ENCODE peak calls at places on chromosomes 16 and 17, in seven cellular contexts. V, M, G, P, F, W and H are unnamed samples.

GRCh38 chr16:65889533-65889966 is 476.9 kb upstream of the CDH5 start:
- DNase-seq in V (no peak), M (no peak), G (no peak), P (no peak), F (no peak), W (no peak), H (no peak)

GRCh38 chr17:69339937-69340336 is 13.0 kb upstream of the ABCA5 start:
- DNase-seq in V (no peak), M (no peak), G (no peak), P (no peak), F (no peak), W (no peak), H (no peak)

GRCh38 chr16:85579883-85580607 is 33.1 kb upstream of the GSE1 start:
- DNase-seq in V (no peak), M (no peak), G (no peak), P (no peak), F (no peak), W (no peak), H (no peak)

GRCh38 chr16:8110572-8111514 is 479.5 kb downstream of the TMEM114 start:
- DNase-seq in V (no peak), M (no peak), G (no peak), P (no peak), F (no peak), W (no peak), H (no peak)

GRCh38 chr17:68972119-68972704 is 17.0 kb upstream of the ABCA8 start:
- DNase-seq in V (no peak), M (no peak), G (no peak), P (no peak), F (no peak), W (no peak), H (peak; percentile 49)

GRCh38 chr16:2842340-2843000 is 12.4 kb downstream of the ZG16B start:
- DNase-seq in V (no peak), M (peak; percentile 43), G (peak; percentile 87), P (peak; percentile 65), F (peak; percentile 30), W (peak; percentile 50), H (peak; percentile 32)

GRCh38 chr16:67241008-67241900 is 6.0 kb downstream of the FHOD1 start:
- DNase-seq in V (peak; percentile 68), M (no peak), G (no peak), P (peak; percentile 85), F (peak; percentile 81), W (peak; percentile 91), H (peak; percentile 54)

GRCh38 chr17:37359682-37360188 is 16.1 kb upstream of the C17orf78 start:
- DNase-seq in V (no peak), M (no peak), G (no peak), P (no peak), F (no peak), W (no peak), H (peak; percentile 85)

GRCh38 chr16:4372578-4373355 is 1.1 kb downstream of the VASN start:
- DNase-seq in V (peak; percentile 68), M (no peak), G (no peak), P (no peak), F (peak; percentile 30), W (peak; percentile 54), H (peak; percentile 69)

GRCh38 chr17:40073454-40074174 is 10.8 kb downstream of the THRA start:
- DNase-seq in V (no peak), M (no peak), G (no peak), P (no peak), F (no peak), W (no peak), H (no peak)

GRCh38 chr17:40075216-40076100 is 12.7 kb downstream of the THRA start:
- DNase-seq in V (peak; percentile 91), M (peak; percentile 47), G (peak; percentile 69), P (peak; percentile 85), F (peak; percentile 85), W (peak; percentile 94), H (peak; percentile 83)

GRCh38 chr17:40074871-40075215 is 12.1 kb downstream of the THRA start:
- DNase-seq in V (no peak), M (no peak), G (no peak), P (no peak), F (no peak), W (no peak), H (no peak)

GRCh38 chr17:40072481-40073346 is 9.9 kb downstream of the THRA start:
- DNase-seq in V (no peak), M (no peak), G (no peak), P (peak; percentile 81), F (no peak), W (peak; percentile 83), H (no peak)

GRCh38 chr17:40074175-40074512 is 11.4 kb downstream of the THRA start:
- DNase-seq in V (no peak), M (no peak), G (no peak), P (peak; percentile 57), F (no peak), W (no peak), H (no peak)
- H3K4me1 ChIP-seq in V (peaks cover 84% of the 10 kb centered on the region), M (peaks cover 42% of the 10 kb centered on the region), G (peaks cover 44% of the 10 kb centered on the region), P (peaks cover 74% of the 10 kb centered on the region), F (peaks cover 89% of the 10 kb centered on the region), W (peaks cover 81% of the 10 kb centered on the region), H (peaks cover 52% of the 10 kb centered on the region)

DNA sequence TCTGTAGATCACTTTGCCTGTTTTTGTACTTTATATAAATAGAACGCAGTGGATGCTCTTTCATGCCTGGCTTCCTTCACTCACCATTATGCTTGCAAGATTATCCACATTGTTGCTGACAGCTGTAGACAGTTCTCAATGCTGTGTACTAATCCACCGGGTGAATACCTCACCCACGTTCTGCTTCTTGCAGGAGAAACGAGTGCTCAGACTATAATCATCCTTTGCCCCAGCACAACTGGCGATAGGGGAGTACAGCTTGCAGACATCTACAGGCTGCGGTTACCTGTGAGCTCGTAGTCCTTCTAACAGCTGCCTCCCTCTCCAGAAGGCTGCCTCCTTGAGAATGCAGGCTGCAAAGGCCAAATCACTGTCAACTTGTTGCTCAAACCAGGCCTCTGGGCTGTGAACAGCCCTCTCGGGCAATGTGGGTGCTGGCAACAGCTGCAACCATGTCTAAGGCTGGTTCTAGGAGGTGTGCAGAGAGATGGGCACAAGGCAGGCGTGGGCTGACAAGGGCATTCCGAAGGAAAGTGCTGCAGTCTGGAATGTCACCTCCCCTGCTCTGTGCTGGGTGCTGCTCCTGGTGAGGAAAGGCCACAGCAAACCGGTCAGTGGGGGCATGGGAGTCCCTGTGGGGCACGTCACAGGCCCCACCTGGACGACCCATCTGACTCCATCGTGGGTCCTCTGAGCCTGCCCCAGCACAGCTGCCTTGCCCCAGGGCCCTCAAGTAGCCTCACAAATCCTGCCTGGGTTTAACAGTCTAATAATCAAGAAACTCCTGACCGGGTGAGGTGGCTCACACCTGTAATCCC is 3.0 kb upstream of the MYO15B start:
- DNase-seq in V (no peak), M (no peak), G (no peak), P (no peak), F (no peak), W (no peak), H (no peak)
- H3K4me1 ChIP-seq in V (peaks cover 20% of the 10 kb centered on the region), M (peaks cover 5% of the 10 kb centered on the region), G (peaks cover 18% of the 10 kb centered on the region), P (peaks cover 20% of the 10 kb centered on the region), F (peaks cover 25% of the 10 kb centered on the region), W (peaks cover 20% of the 10 kb centered on the region), H (peaks cover 3% of the 10 kb centered on the region)

GRCh38 chr16:27759947-27760844 is 210.3 kb downstream of the KATNIP start:
- DNase-seq in V (no peak), M (no peak), G (no peak), P (peak; percentile 8), F (no peak), W (no peak), H (no peak)
- H3K4me1 ChIP-seq in V (peaks cover 6% of the 10 kb centered on the region), M (no peaks in the 10 kb centered on the region), G (no peaks in the 10 kb centered on the region), P (no peaks in the 10 kb centered on the region), F (no peaks in the 10 kb centered on the region), W (no peaks in the 10 kb centered on the region), H (no peaks in the 10 kb centered on the region)

DNA sequence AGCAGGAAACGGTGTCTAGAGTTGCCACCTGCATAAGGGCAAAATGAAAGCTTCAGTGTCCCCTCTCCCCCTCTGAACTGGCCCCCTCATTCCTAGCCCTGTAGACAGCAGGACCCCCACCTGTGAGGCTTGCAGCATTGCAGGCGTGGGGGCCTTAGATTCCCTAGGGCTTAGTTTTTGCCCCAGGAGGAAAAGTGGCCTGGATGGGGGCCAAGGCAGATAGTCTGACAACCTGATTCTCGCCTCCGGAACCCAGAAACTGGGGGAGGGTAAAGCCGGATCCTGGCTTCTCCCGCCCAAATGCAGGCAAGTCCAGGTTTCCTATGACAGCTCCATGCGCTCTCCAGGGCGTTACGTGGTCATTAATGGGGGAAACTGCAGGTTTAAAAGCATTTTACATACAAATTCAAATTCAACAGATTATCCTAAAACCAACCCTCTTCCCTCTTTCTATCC is 651 bp upstream of the HOXB6 start:
- DNase-seq in V (no peak), M (no peak), G (no peak), P (peak; percentile 54), F (no peak), W (no peak), H (no peak)
- H3K4me1 ChIP-seq in V (peaks cover 17% of the 10 kb centered on the region), M (peaks cover 16% of the 10 kb centered on the region), G (peaks cover 35% of the 10 kb centered on the region), P (peaks cover 12% of the 10 kb centered on the region), F (peaks cover 12% of the 10 kb centered on the region), W (no peaks in the 10 kb centered on the region), H (peaks cover 1% of the 10 kb centered on the region)

GRCh38 chr17:75874323-75875181 is 3.8 kb downstream of the TRIM47 start:
- DNase-seq in V (no peak), M (no peak), G (no peak), P (no peak), F (no peak), W (no peak), H (no peak)
- H3K4me1 ChIP-seq in V (peaks cover 78% of the 10 kb centered on the region), M (peaks cover 54% of the 10 kb centered on the region), G (peaks cover 55% of the 10 kb centered on the region), P (peaks cover 44% of the 10 kb centered on the region), F (peaks cover 92% of the 10 kb centered on the region), W (peaks cover 51% of the 10 kb centered on the region), H (peaks cover 26% of the 10 kb centered on the region)